ENCODE peak calls at places on chromosome 3, in six cellular contexts. N, F, T, U, K and Q are unnamed samples.

GRCh38 chr3:86985427-86985826 is 5.5 kb downstream of the VGLL3 start:
- DNase-seq in N (no peak), F (no peak), T (no peak), U (no peak), K (no peak), Q (no peak)

GRCh38 chr3:159825216-159825854 is 163.3 kb upstream of the IL12A start:
- DNase-seq in N (no peak), F (no peak), T (no peak), U (no peak), K (no peak), Q (peak)

GRCh38 chr3:183912895-183913579 is 28.4 kb upstream of the PARL start:
- DNase-seq in N (no peak), F (no peak), T (no peak), U (no peak), K (no peak), Q (peak)

GRCh38 chr3:88180398-88180999 is 30.7 kb downstream of the C3orf38 start:
- DNase-seq in N (peak), F (no peak), T (peak), U (no peak), K (no peak), Q (peak)

GRCh38 chr3:126208618-126209256 is 28.4 kb upstream of the ALDH1L1 start:
- DNase-seq in N (peak), F (peak), T (no peak), U (peak), K (peak), Q (peak)

GRCh38 chr3:156483961-156484787 is 70.7 kb downstream of the SSR3 start:
- DNase-seq in N (peak), F (no peak), T (no peak), U (no peak), K (peak), Q (peak)

GRCh38 chr3:194640829-194641228 is 7.6 kb upstream of the TMEM44 start:
- DNase-seq in N (peak), F (no peak), T (peak), U (no peak), K (no peak), Q (peak)

GRCh38 chr3:97981886-97982285 is 9.7 kb upstream of the RIOX2 start:
- DNase-seq in N (no peak), F (no peak), T (no peak), U (no peak), K (no peak), Q (no peak)

GRCh38 chr3:193826126-193826795 is 233.3 kb downstream of the OPA1 start:
- DNase-seq in N (peak), F (no peak), T (no peak), U (no peak), K (no peak), Q (peak)

GRCh38 chr3:125061170-125061569 is 5.4 kb upstream of the HEG1 start:
- DNase-seq in N (peak), F (peak), T (no peak), U (peak), K (peak), Q (no peak)

GRCh38 chr3:187726564-187726963 is 18.7 kb downstream of the BCL6 start:
- DNase-seq in N (no peak), F (no peak), T (no peak), U (no peak), K (no peak), Q (no peak)

GRCh38 chr3:47890832-47891620 is 88.1 kb downstream of the DHX30 start:
- DNase-seq in N (no peak), F (peak), T (no peak), U (no peak), K (peak), Q (no peak)

GRCh38 chr3:156702367-156702766 is 28.0 kb downstream of the TIPARP start:
- DNase-seq in N (peak), F (no peak), T (no peak), U (no peak), K (no peak), Q (no peak)

GRCh38 chr3:43366880-43367279 is 80.5 kb downstream of the SNRK start:
- DNase-seq in N (no peak), F (no peak), T (no peak), U (peak), K (no peak), Q (no peak)

GRCh38 chr3:124834723-124835718 is 52.1 kb downstream of the ITGB5 start:
- DNase-seq in N (peak), F (peak), T (peak), U (no peak), K (peak), Q (peak)

GRCh38 chr3:189307963-189308362 is 136.2 kb downstream of the TPRG1 start:
- DNase-seq in N (no peak), F (no peak), T (no peak), U (no peak), K (no peak), Q (no peak)

GRCh38 chr3:189305412-189305811 is 133.6 kb downstream of the TPRG1 start:
- DNase-seq in N (peak), F (no peak), T (no peak), U (no peak), K (no peak), Q (peak)

GRCh38 chr3:189311521-189311920 is 139.8 kb downstream of the TPRG1 start:
- DNase-seq in N (no peak), F (no peak), T (no peak), U (no peak), K (no peak), Q (no peak)

GRCh38 chr3:189308594-189308993 is 136.8 kb downstream of the TPRG1 start:
- DNase-seq in N (no peak), F (no peak), T (no peak), U (no peak), K (no peak), Q (no peak)

DNA sequence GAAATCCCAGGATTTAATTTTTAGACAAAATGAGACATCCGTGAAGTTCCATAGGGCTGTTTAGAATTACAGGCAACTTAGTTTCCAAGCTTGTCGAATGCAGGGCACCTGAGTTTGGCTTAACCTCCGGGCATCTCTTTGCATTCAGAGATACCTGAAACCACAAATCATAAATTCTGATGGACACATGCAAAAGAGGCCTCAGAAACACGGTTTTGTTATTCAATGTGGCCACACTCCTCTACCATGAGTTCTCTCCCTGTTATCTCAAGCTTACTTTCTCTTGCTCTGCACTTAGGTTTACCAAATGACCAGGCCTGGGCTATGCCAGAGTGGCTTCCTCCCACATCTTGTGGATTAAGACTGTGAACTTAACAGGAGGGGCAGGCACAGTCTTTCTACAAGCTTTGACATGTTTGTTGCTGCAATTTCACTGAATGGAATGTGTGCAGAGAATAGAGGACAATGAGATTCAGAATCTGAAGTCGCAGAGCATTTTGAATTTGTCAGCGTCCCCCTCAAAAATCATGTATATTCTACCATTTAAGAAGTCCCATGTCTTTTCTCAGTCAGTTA is 137.7 kb downstream of the TPRG1 start:
- DNase-seq in N (no peak), F (no peak), T (no peak), U (no peak), K (no peak), Q (no peak)
- H3K27ac ChIP-seq in N (no peak), F (no peak), T (no peak), U (no peak), K (no peak), Q (no peak)

DNA sequence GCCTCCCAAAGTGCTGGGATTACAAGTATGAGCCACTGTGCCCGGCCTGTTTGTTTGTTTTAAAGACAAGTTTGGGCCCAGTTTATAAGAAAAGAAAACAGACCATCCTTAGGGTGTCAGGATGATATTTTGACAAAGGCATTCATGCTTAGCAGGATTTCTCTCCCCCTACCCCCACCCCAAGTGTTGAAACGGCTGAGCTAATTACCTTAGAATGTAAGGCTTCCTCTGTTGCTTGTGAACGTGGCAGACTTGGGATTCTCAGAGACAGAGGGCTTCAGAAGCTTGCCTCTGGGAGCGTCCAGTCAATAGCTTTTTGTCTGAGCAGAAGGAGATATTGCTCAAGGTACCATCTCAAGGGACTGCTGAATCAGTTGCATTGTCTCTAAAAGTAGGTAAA is 24.0 kb downstream of the FLNB start:
- DNase-seq in N (peak), F (no peak), T (no peak), U (no peak), K (no peak), Q (no peak)
- H3K27ac ChIP-seq in N (peak), F (no peak), T (peak), U (peak), K (peak), Q (no peak)

DNA sequence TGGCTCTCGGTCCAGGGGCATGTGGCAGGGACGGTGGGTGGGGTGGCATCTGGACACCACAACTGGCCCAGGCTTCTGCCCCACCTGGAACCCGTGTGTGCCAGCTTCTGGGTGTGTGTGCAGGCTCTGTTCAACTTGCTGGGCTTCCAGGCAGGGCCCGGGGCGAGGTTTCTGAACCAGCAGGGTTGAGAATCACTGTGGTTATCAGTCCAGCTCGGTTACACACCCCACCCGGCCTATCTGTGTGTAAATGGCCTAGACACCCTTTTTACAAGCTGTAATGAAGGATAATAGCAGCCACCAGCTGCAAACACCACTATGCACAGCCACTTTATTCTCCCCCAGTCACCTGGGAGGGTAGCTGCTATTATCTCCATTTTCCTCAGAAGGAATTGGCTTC is 83.8 kb downstream of the C3orf70 start:
- DNase-seq in N (no peak), F (no peak), T (no peak), U (no peak), K (no peak), Q (no peak)
- H3K27ac ChIP-seq in N (no peak), F (no peak), T (no peak), U (no peak), K (no peak), Q (no peak)

GRCh38 chr3:52221141-52221562 is 4.3 kb downstream of the TLR9 start:
- DNase-seq in N (no peak), F (no peak), T (no peak), U (no peak), K (no peak), Q (no peak)

GRCh38 chr3:52221563-52222318 is 3.7 kb downstream of the TLR9 start:
- DNase-seq in N (no peak), F (no peak), T (no peak), U (no peak), K (no peak), Q (no peak)

GRCh38 chr3:52218953-52219650 is 6.3 kb downstream of the TLR9 start:
- DNase-seq in N (no peak), F (no peak), T (no peak), U (no peak), K (no peak), Q (peak)

GRCh38 chr3:52218454-52218853 is 7.0 kb downstream of the TLR9 start:
- DNase-seq in N (no peak), F (peak), T (no peak), U (no peak), K (no peak), Q (no peak)

GRCh38 chr3:52220380-52221026 is 4.9 kb downstream of the TLR9 start:
- DNase-seq in N (peak), F (peak), T (peak), U (no peak), K (peak), Q (peak)
- H3K27ac ChIP-seq in N (no peak), F (no peak), T (no peak), U (no peak), K (no peak), Q (peak)

GRCh38 chr3:42077785-42078184 is 13.4 kb upstream of the TRAK1 start:
- DNase-seq in N (no peak), F (peak), T (no peak), U (no peak), K (no peak), Q (no peak)
- H3K27ac ChIP-seq in N (no peak), F (peak), T (peak), U (peak), K (peak), Q (no peak)

DNA sequence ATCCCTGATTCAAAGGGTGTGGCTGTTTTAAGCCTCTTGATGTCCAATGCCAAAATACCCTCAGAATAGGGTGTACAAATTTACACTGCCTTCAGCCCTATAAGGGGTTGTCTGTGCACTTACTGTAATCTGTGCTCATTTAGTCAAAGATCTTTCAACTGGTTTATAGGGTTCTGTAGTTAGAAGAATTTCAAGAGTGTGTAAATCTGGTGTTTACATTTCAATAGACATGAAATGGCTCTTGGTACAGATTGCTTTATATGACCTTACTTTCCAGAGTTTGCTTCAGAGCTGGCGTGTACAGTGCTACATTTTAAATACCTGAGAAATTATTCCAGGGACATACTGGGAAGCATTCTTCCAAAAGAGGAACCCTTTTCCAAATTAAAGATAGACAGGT is 399.3 kb downstream of the FOXP1 start:
- DNase-seq in N (no peak), F (no peak), T (no peak), U (no peak), K (no peak), Q (no peak)
- H3K27ac ChIP-seq in N (no peak), F (no peak), T (no peak), U (no peak), K (no peak), Q (no peak)

GRCh38 chr3:53250881-53251605 is 4.8 kb downstream of the TKT start:
- DNase-seq in N (no peak), F (no peak), T (no peak), U (no peak), K (no peak), Q (no peak)
- H3K27ac ChIP-seq in N (no peak), F (peak), T (peak), U (peak), K (peak), Q (no peak)

GRCh38 chr3:152197937-152198336 is 70.8 kb upstream of the MBNL1 start:
- DNase-seq in N (no peak), F (no peak), T (no peak), U (no peak), K (no peak), Q (no peak)
- H3K27ac ChIP-seq in N (no peak), F (peak), T (no peak), U (peak), K (peak), Q (no peak)

DNA sequence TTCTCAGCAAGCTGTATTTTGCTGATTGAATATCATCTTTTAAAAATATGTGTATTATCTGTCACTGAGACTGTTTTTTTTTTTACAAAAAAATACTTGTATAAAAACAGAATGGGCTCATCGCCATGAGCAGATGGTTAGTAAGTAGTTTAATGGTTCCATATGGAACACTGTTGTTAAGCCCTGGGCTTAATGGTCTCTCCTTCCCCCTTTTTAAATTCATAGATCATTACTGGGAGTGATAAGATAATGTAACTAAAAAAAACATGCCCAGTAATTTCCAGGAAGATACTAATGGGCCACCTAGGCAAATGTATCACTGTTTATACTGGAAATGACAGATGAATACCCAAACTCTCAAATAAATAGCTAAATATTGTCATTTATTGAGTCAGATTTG is 95.3 kb upstream of the TPRG1 start:
- DNase-seq in N (no peak), F (no peak), T (no peak), U (no peak), K (no peak), Q (no peak)
- H3K27ac ChIP-seq in N (no peak), F (no peak), T (no peak), U (no peak), K (no peak), Q (no peak)